ENCODE peak calls at places on chromosomes 3 and 15, in eight cellular contexts. D, W, Y, V, S, B, G and Q are unnamed samples.

GRCh38 chr3:61927332-61927731 is 366.0 kb downstream of the PTPRG start:
- DNase-seq in D (peak), W (no peak), Y (no peak), V (no peak), S (peak), B (no peak), G (no peak), Q (no peak)

GRCh38 chr15:86059851-86060250 is 19.8 kb upstream of the AGBL1 start:
- DNase-seq in D (no peak), W (no peak), Y (no peak), V (no peak), S (no peak), B (no peak), G (no peak), Q (no peak)

GRCh38 chr3:106913966-106914365 is 463.3 kb upstream of the CCDC54 start:
- DNase-seq in D (no peak), W (no peak), Y (no peak), V (no peak), S (no peak), B (no peak), G (no peak), Q (no peak)

GRCh38 chr3:121482651-121483050 is 63.1 kb downstream of the POLQ start:
- DNase-seq in D (peak), W (peak), Y (no peak), V (no peak), S (peak), B (peak), G (no peak), Q (peak)

GRCh38 chr15:92638291-92638708 is 17.3 kb downstream of the FAM174B start:
- DNase-seq in D (no peak), W (no peak), Y (peak), V (no peak), S (no peak), B (peak), G (no peak), Q (no peak)

GRCh38 chr15:60412807-60413597 is 15.2 kb upstream of the ANXA2 start:
- DNase-seq in D (no peak), W (no peak), Y (no peak), V (no peak), S (peak), B (no peak), G (no peak), Q (no peak)

GRCh38 chr3:193812078-193812725 is 219.2 kb downstream of the OPA1 start:
- DNase-seq in D (no peak), W (no peak), Y (no peak), V (no peak), S (no peak), B (no peak), G (no peak), Q (no peak)

GRCh38 chr3:189862385-189863023 is 231.3 kb downstream of the TP63 start:
- DNase-seq in D (peak), W (no peak), Y (no peak), V (no peak), S (peak), B (no peak), G (no peak), Q (no peak)

GRCh38 chr3:121488628-121489027 is 57.2 kb downstream of the POLQ start:
- DNase-seq in D (peak), W (no peak), Y (no peak), V (no peak), S (no peak), B (no peak), G (no peak), Q (no peak)

GRCh38 chr3:14839236-14839635 is 20.5 kb downstream of the FGD5 start:
- DNase-seq in D (no peak), W (no peak), Y (no peak), V (no peak), S (no peak), B (no peak), G (no peak), Q (no peak)

GRCh38 chr3:119469378-119470189 is 821 bp downstream of the POGLUT1 start:
- DNase-seq in D (peak), W (no peak), Y (peak), V (peak), S (peak), B (peak), G (no peak), Q (no peak)

GRCh38 chr3:125375950-125376679 is 990 bp upstream of the ZNF148 start:
- DNase-seq in D (no peak), W (peak), Y (peak), V (no peak), S (peak), B (no peak), G (no peak), Q (no peak)

GRCh38 chr3:174937488-174937887 is 78.4 kb downstream of the NAALADL2 start:
- DNase-seq in D (peak), W (no peak), Y (peak), V (no peak), S (peak), B (peak), G (no peak), Q (no peak)

GRCh38 chr3:165526367-165526766 is 310.9 kb downstream of the BCHE start:
- DNase-seq in D (no peak), W (no peak), Y (no peak), V (no peak), S (no peak), B (no peak), G (no peak), Q (no peak)

GRCh38 chr3:170162630-170163029 is 18.9 kb downstream of the PHC3 start:
- DNase-seq in D (no peak), W (no peak), Y (no peak), V (no peak), S (peak), B (peak), G (no peak), Q (no peak)

GRCh38 chr3:128681277-128681829 is 30.7 kb upstream of the RPN1 start:
- DNase-seq in D (no peak), W (no peak), Y (peak), V (no peak), S (peak), B (peak), G (no peak), Q (no peak)

GRCh38 chr3:137762674-137763593 is 1.2 kb upstream of the SOX14 start:
- DNase-seq in D (no peak), W (no peak), Y (no peak), V (no peak), S (no peak), B (no peak), G (no peak), Q (no peak)

GRCh38 chr3:119149484-119149883 is 3.5 kb downstream of the TEX55 start:
- DNase-seq in D (peak), W (peak), Y (no peak), V (no peak), S (peak), B (no peak), G (no peak), Q (no peak)